ENCODE peak calls at places on chromosome 18, in nine cellular contexts. B is NCI-H146, A is SK-MEL-5, N is pons, H is kidney tubule cell, Q is kidney epithelial cell, J is MCF 10A, T is renal cortical epithelial cell, W is adrenal gland. G is an unnamed sample.
A peak's percentile ranks its signal among the peaks of the same experiment; 100 is the strongest.

GRCh38 chr18:49768051-49768391 is 45.3 kb downstream of the ACAA2 start:
- DNase-seq in B (peak; percentile 80), A (peak; percentile 32), N (peak; percentile 34), H (peak; percentile 74), Q (no peak), J (peak; percentile 62), T (peak; percentile 61), W (no peak), G (no peak)

GRCh38 chr18:57906852-57907251 is 103.7 kb upstream of the ATP8B1 start:
- DNase-seq in B (peak; percentile 53), A (peak; percentile 37), N (no peak), H (no peak), Q (no peak), J (peak; percentile 80), T (no peak), W (no peak), G (no peak)

GRCh38 chr18:70294471-70295191 is 5.8 kb downstream of the SOCS6 start:
- DNase-seq in B (no peak), A (no peak), N (no peak), H (no peak), Q (no peak), J (no peak), T (no peak), W (no peak), G (no peak)

GRCh38 chr18:3998698-3999333 is 456.3 kb downstream of the DLGAP1 start:
- DNase-seq in B (peak; percentile 60), A (peak; percentile 66), N (peak; percentile 62), H (peak; percentile 59), Q (no peak), J (peak; percentile 59), T (peak; percentile 63), W (peak; percentile 49), G (peak; percentile 68)

GRCh38 chr18:43422483-43422882 is 145.2 kb upstream of the SYT4 start:
- DNase-seq in B (peak; percentile 71), A (peak; percentile 16), N (peak; percentile 15), H (peak; percentile 5), Q (no peak), J (peak; percentile 27), T (peak; percentile 18), W (peak; percentile 11), G (no peak)

GRCh38 chr18:61761875-61762274 is 130.9 kb downstream of the RNF152 start:
- DNase-seq in B (no peak), A (no peak), N (no peak), H (no peak), Q (no peak), J (no peak), T (no peak), W (no peak), G (no peak)

GRCh38 chr18:76450452-76450851 is 44.6 kb downstream of the ZNF516 start:
- DNase-seq in B (no peak), A (no peak), N (peak; percentile 43), H (no peak), Q (no peak), J (no peak), T (no peak), W (peak; percentile 9), G (no peak)

GRCh38 chr18:73520229-73520628 is 627.4 kb downstream of the FBXO15 start:
- DNase-seq in B (no peak), A (peak; percentile 63), N (no peak), H (no peak), Q (no peak), J (no peak), T (no peak), W (no peak), G (no peak)

GRCh38 chr18:61528961-61529360 is 195.7 kb downstream of the CDH20 start:
- DNase-seq in B (peak; percentile 34), A (no peak), N (no peak), H (peak; percentile 87), Q (peak; percentile 35), J (no peak), T (peak; percentile 68), W (no peak), G (no peak)

GRCh38 chr18:58567453-58568196 is 61.3 kb downstream of the ALPK2 start:
- DNase-seq in B (no peak), A (no peak), N (no peak), H (peak; percentile 97), Q (peak; percentile 75), J (peak; percentile 96), T (peak; percentile 98), W (no peak), G (no peak)

GRCh38 chr18:47754311-47755101 is 176.0 kb downstream of the SMAD2 start:
- DNase-seq in B (peak; percentile 90), A (peak; percentile 64), N (no peak), H (peak; percentile 44), Q (no peak), J (peak; percentile 45), T (no peak), W (no peak), G (peak; percentile 88)

GRCh38 chr18:68484241-68484640 is 230.7 kb downstream of the TMX3 start:
- DNase-seq in B (no peak), A (no peak), N (no peak), H (no peak), Q (peak; percentile 1), J (peak; percentile 43), T (peak; percentile 29), W (no peak), G (no peak)

GRCh38 chr18:22822841-22823508 is 110.2 kb upstream of the RBBP8 start:
- DNase-seq in B (no peak), A (no peak), N (no peak), H (no peak), Q (no peak), J (no peak), T (no peak), W (no peak), G (no peak)

GRCh38 chr18:78659748-78660147 is 319.9 kb upstream of the SALL3 start:
- DNase-seq in B (peak; percentile 62), A (peak; percentile 36), N (no peak), H (no peak), Q (no peak), J (no peak), T (no peak), W (no peak), G (no peak)

GRCh38 chr18:48987821-48988220 is 37.1 kb upstream of the SMAD7 start:
- DNase-seq in B (no peak), A (no peak), N (no peak), H (no peak), Q (no peak), J (no peak), T (no peak), W (no peak), G (no peak)

GRCh38 chr18:75377258-75377657 is 50.2 kb downstream of the SMIM21 start:
- DNase-seq in B (no peak), A (peak; percentile 68), N (no peak), H (peak; percentile 13), Q (no peak), J (no peak), T (peak; percentile 43), W (no peak), G (no peak)

GRCh38 chr18:57059366-57059765 is 87.5 kb upstream of the BOD1L2 start:
- DNase-seq in B (no peak), A (no peak), N (no peak), H (no peak), Q (no peak), J (no peak), T (no peak), W (no peak), G (no peak)

GRCh38 chr18:24446953-24447537 is 13.4 kb upstream of the HRH4 start:
- DNase-seq in B (no peak), A (peak; percentile 39), N (no peak), H (no peak), Q (no peak), J (no peak), T (no peak), W (no peak), G (peak; percentile 38)

G was measured in activated CD4-positive, alpha-beta T cell treated with anti-CD3 and anti-CD28 coated beads, Interleukin-2, amount 10 ng/mL, durations not matched to agents 24 days and 14 days.